ENCODE peak calls at places on chromosome 3, in four cellular contexts. D is GM12878, K is K562, U is HepG2. E is an unnamed sample.

GRCh38 chr3:129282727-129283327 is 4.2 kb downstream of the HMCES start:
- DNase-seq in K (no peak), U (peak), D (peak), E (no peak)

GRCh38 chr3:32226875-32227500 is 11.5 kb upstream of the CMTM8 start:
- DNase-seq in K (no peak), U (no peak), D (no peak), E (no peak)

GRCh38 chr3:171285287-171285686 is 174.9 kb downstream of the TNIK start:
- DNase-seq in K (no peak), D (peak), U (no peak), E (no peak)

GRCh38 chr3:159265705-159266104 is 463.9 kb downstream of the MFSD1 start:
- DNase-seq in D (no peak), K (no peak), U (no peak), E (no peak)

GRCh38 chr3:28867836-28868235 is 413.0 kb upstream of the RBMS3 start:
- DNase-seq in U (no peak), K (no peak), D (no peak), E (no peak)

GRCh38 chr3:129632977-129633376 is 26.5 kb upstream of the PLXND1 start:
- DNase-seq in K (no peak), D (no peak), U (peak), E (no peak)

GRCh38 chr3:122520861-122521260 is 6.1 kb upstream of the KPNA1 start:
- DNase-seq in U (peak), D (no peak), K (no peak), E (no peak)

GRCh38 chr3:187989458-187990153 is 164.4 kb upstream of the LPP start:
- DNase-seq in K (no peak), U (no peak), D (no peak), E (peak)

GRCh38 chr3:59180006-59180405 is 130.2 kb upstream of the CFAP20DC start:
- DNase-seq in U (no peak), K (no peak), D (no peak), E (peak)

GRCh38 chr3:2578560-2578959 is 479.9 kb downstream of the CNTN4 start:
- DNase-seq in K (no peak), U (no peak), D (no peak), E (no peak)

GRCh38 chr3:8900065-8900464 is 63.2 kb downstream of the RAD18 start:
- DNase-seq in D (no peak), K (no peak), U (no peak), E (no peak)

GRCh38 chr3:14216257-14217048 is 37.8 kb downstream of the LSM3 start:
- DNase-seq in K (peak), U (peak), D (no peak), E (peak)

GRCh38 chr3:120113128-120114116 is 19.2 kb upstream of the GSK3B start:
- DNase-seq in U (no peak), K (no peak), D (no peak), E (no peak)

GRCh38 chr3:186669378-186670084 is 3.7 kb downstream of the HRG start:
- DNase-seq in K (no peak), D (no peak), U (no peak), E (no peak)

GRCh38 chr3:52534281-52535183 is 875 bp upstream of the NT5DC2 start:
- DNase-seq in U (peak), D (no peak), K (peak), E (no peak)

GRCh38 chr3:33103480-33103879 is 6.5 kb upstream of the GLB1 start:
- DNase-seq in U (no peak), K (no peak), D (no peak), E (no peak)

GRCh38 chr3:14410501-14411165 is 8.2 kb downstream of the SLC6A6 start:
- DNase-seq in K (peak), U (peak), D (no peak), E (no peak)

GRCh38 chr3:133425898-133426297 is 26.0 kb downstream of the BFSP2 start:
- DNase-seq in D (no peak), U (no peak), K (no peak), E (no peak)

GRCh38 chr3:59257506-59257905 is 207.7 kb upstream of the CFAP20DC start:
- DNase-seq in U (no peak), K (no peak), D (no peak), E (no peak)

GRCh38 chr3:74267126-74267525 is 347.3 kb downstream of the CNTN3 start:
- DNase-seq in U (no peak), D (no peak), K (no peak), E (no peak)

GRCh38 chr3:147987549-147987948 is 578.4 kb downstream of the ZIC1 start:
- DNase-seq in U (peak), D (no peak), K (no peak), E (no peak)

GRCh38 chr3:193314161-193314560 is 64.4 kb downstream of the ATP13A5 start:
- DNase-seq in K (peak), D (no peak), U (no peak), E (no peak)

GRCh38 chr3:196989721-196990262 is 21.2 kb upstream of the PIGZ start:
- DNase-seq in K (no peak), D (no peak), U (peak), E (no peak)

GRCh38 chr3:195124378-195124985 is 146.5 kb downstream of the XXYLT1 start:
- DNase-seq in K (no peak), U (no peak), D (no peak), E (no peak)

GRCh38 chr3:38968403-38968802 is 83.3 kb downstream of the SCN11A start:
- DNase-seq in U (no peak), K (no peak), D (no peak), E (no peak)

GRCh38 chr3:33211444-33211843 is 7.2 kb downstream of the SUSD5 start:
- DNase-seq in D (no peak), U (no peak), K (no peak), E (no peak)

GRCh38 chr3:89859738-89860137 is 752.3 kb downstream of the EPHA3 start:
- DNase-seq in D (no peak), K (no peak), U (no peak), E (no peak)

GRCh38 chr3:62586356-62586755 is 213.0 kb upstream of the FEZF2 start:
- DNase-seq in D (no peak), K (no peak), U (no peak), E (no peak)

GRCh38 chr3:129261850-129262249 is 12.4 kb downstream of the COPG1 start:
- DNase-seq in K (no peak), U (no peak), D (no peak), E (no peak)

DNA sequence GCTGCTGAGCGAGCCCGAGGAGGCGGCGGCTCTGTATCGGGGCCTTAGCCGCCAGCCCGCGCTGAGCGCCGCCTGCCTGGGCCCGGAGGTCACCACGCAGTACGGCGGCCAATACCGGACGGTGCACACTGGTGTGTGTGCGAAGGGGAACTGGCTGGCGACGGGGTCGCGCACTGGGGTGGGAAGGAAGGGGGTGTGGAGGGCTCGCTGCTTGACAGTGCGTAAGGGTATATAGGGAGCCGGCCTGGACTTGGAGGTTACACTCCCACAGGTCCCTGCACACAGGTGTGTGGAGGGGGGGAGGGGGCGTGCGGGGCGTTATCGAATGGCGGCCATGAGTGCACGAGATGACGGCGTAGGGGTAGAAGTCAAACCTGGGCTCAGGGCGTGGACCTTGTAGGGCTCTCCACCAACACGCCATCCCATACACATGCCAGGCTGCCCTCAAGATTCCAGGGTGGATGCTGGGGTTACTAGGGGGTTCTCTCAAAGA is 386 bp downstream of the APEH start:
- DNase-seq in U (no peak), K (no peak), D (no peak), E (no peak)
- TF ChIP-seq BRCA1 in U (no peak), K (no peak), D (no peak), E (no peak)

GRCh38 chr3:40523781-40524180 is 979 bp upstream of the ZNF621 start:
- DNase-seq in D (no peak), U (no peak), K (no peak), E (no peak)

GRCh38 chr3:40528426-40528825 is 3.7 kb downstream of the ZNF621 start:
- DNase-seq in K (no peak), D (no peak), U (no peak), E (no peak)

GRCh38 chr3:40524222-40524570 is 564 bp upstream of the ZNF621 start:
- DNase-seq in K (no peak), D (no peak), U (no peak), E (no peak)

GRCh38 chr3:40521254-40521653 is 3.5 kb upstream of the ZNF621 start:
- DNase-seq in D (no peak), K (no peak), U (no peak), E (no peak)

GRCh38 chr3:40524571-40525285 is at the start of gene ZNF621:
- DNase-seq in D (peak), U (peak), K (peak), E (peak)
- TF ChIP-seq BRCA1 in D (no peak), U (peak), K (no peak), E (no peak)

GRCh38 chr3:71078199-71078598 is 505.3 kb downstream of the FOXP1 start:
- DNase-seq in D (no peak), U (no peak), K (no peak), E (no peak)

GRCh38 chr3:71077070-71077469 is 506.5 kb downstream of the FOXP1 start:
- DNase-seq in K (no peak), U (no peak), D (no peak), E (no peak)

GRCh38 chr3:71074416-71074815 is 509.1 kb downstream of the FOXP1 start:
- DNase-seq in U (no peak), D (no peak), K (peak), E (no peak)

GRCh38 chr3:71076361-71076997 is 507.0 kb downstream of the FOXP1 start:
- DNase-seq in U (peak), K (no peak), D (no peak), E (no peak)

DNA sequence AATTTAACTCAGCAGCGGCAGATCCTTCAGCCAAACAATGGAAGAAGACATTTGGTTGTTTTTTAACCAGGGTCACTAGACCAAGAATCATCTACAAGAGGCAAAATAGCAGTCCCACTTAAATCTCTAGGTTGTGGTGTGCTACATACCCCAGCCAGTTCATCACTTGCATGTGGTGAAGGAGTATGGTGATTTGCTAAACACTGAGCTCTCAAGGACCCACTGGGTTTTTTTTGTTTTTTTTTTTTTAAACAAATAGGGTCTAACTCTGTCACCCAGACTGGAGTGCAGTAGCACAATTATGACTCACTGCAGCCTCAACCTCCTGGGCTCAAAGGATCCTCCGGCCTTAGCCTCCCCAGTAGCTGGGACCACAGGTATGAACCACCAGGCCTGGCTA is 508.0 kb downstream of the FOXP1 start:
- DNase-seq in D (no peak), U (no peak), K (no peak), E (no peak)
- TF ChIP-seq BRCA1 in D (no peak), U (no peak), K (no peak), E (no peak)

GRCh38 chr3:126903521-126903920 is 79.4 kb upstream of the PLXNA1 start:
- DNase-seq in U (no peak), D (no peak), K (no peak), E (no peak)
- TF ChIP-seq BRCA1 in U (no peak), D (no peak), K (no peak), E (no peak)

GRCh38 chr3:49531715-49532114 is 22.6 kb upstream of the BSN start:
- DNase-seq in D (no peak), K (no peak), U (no peak), E (no peak)
- TF ChIP-seq BRCA1 in D (no peak), K (no peak), U (no peak), E (no peak)

GRCh38 chr3:72888546-72889309 is 882 bp downstream of the GXYLT2 start:
- DNase-seq in D (no peak), U (peak), K (peak), E (peak)
- TF ChIP-seq BRCA1 in D (no peak), U (peak), K (no peak), E (no peak)

DNA sequence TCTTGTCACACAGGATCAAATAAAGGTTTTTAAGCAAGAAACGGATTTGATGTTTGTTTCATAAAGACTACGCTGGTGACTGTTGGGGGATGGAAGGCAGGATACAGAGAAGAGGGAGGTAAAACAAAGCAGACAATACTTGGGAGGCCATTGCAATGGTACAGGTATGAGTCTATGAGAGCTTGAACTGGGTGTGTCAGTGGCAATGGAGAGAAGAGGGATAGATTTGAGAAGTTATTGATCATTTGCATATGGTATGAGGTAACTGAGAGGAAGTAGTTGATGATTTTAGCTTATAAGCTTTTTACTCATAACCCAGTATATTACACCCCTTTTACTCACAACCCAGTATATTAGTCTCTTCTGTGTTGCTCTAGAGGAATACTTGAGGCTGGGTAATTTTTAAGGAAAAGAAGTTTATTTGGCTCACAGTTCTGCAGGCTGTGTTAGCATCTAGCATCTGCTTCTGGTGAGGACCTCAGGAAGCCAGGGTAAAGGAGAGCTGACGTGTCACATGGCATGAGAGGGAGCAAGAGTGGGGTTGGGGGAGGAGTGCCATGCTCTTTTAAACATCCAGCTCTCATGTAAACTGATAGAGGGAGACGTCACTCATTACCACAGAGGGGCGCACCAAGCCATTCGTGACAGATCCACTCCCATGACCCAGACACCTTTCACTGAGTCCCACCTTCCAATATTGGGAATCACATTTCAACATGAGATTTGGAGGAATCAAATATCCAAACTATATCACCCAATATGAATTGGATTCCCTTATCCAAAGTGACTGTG is 153.9 kb downstream of the VPS8 start:
- DNase-seq in K (peak), D (no peak), U (no peak), E (no peak)
- TF ChIP-seq BRCA1 in K (no peak), D (no peak), U (no peak), E (no peak)

GRCh38 chr3:180265551-180265950 is 228.8 kb upstream of the PEX5L start:
- DNase-seq in D (no peak), U (no peak), K (no peak), E (no peak)
- TF ChIP-seq BRCA1 in D (no peak), U (no peak), K (no peak), E (no peak)

GRCh38 chr3:26307192-26307591 is 315.4 kb upstream of the LRRC3B start:
- DNase-seq in U (no peak), D (no peak), K (no peak), E (no peak)
- TF ChIP-seq BRCA1 in U (no peak), D (no peak), K (no peak), E (no peak)

GRCh38 chr3:139975592-139976360 is 40.8 kb downstream of the CLSTN2 start:
- DNase-seq in U (no peak), D (no peak), K (no peak), E (no peak)
- TF ChIP-seq BRCA1 in U (no peak), D (no peak), K (no peak), E (no peak)

E was measured in H1.